ENCODE peak calls at places on chromosomes 11 and 22, in eight cellular contexts. One of them, this sample, is unnamed.

GRCh38 chr11:122491486-122491885 is 164.0 kb upstream of the UBASH3B start:
- DNase-seq in choroid plexus epithelial cell: peak
- DNase-seq in K562: no peak
- DNase-seq in psoas muscle: no peak
- DNase-seq in upper lobe of right lung: no peak
- DNase-seq in pancreas: no peak
- DNase-seq in GM12878: no peak
- DNase-seq in tibial artery: no peak
- DNase-seq in this sample: no peak

GRCh38 chr11:108224366-108224765 is 1.5 kb downstream of the ATM start:
- DNase-seq in choroid plexus epithelial cell: no peak
- DNase-seq in GM12878: no peak
- DNase-seq in upper lobe of right lung: no peak
- DNase-seq in psoas muscle: no peak
- DNase-seq in tibial artery: no peak
- DNase-seq in pancreas: no peak
- DNase-seq in K562: no peak
- DNase-seq in this sample: no peak

GRCh38 chr11:26231252-26231661 is 100.7 kb upstream of the ANO3 start:
- DNase-seq in tibial artery: no peak
- DNase-seq in GM12878: no peak
- DNase-seq in choroid plexus epithelial cell: peak
- DNase-seq in K562: no peak
- DNase-seq in psoas muscle: no peak
- DNase-seq in pancreas: no peak
- DNase-seq in upper lobe of right lung: no peak
- DNase-seq in this sample: no peak

GRCh38 chr11:125442946-125443345 is 53.1 kb downstream of the FEZ1 start:
- DNase-seq in tibial artery: peak
- DNase-seq in upper lobe of right lung: no peak
- DNase-seq in pancreas: no peak
- DNase-seq in psoas muscle: no peak
- DNase-seq in GM12878: no peak
- DNase-seq in choroid plexus epithelial cell: no peak
- DNase-seq in K562: no peak
- DNase-seq in this sample: no peak

GRCh38 chr11:221998-222789 is 13.9 kb downstream of the SIRT3 start:
- DNase-seq in psoas muscle: no peak
- DNase-seq in pancreas: no peak
- DNase-seq in upper lobe of right lung: no peak
- DNase-seq in tibial artery: peak
- DNase-seq in GM12878: no peak
- DNase-seq in K562: no peak
- DNase-seq in choroid plexus epithelial cell: no peak
- DNase-seq in this sample: peak

GRCh38 chr22:41410311-41410751 is 28.6 kb downstream of the TEF start:
- DNase-seq in choroid plexus epithelial cell: no peak
- DNase-seq in psoas muscle: peak
- DNase-seq in tibial artery: peak
- DNase-seq in GM12878: no peak
- DNase-seq in pancreas: peak
- DNase-seq in K562: no peak
- DNase-seq in upper lobe of right lung: peak
- DNase-seq in this sample: no peak

GRCh38 chr11:134037093-134037908 is 31.6 kb upstream of the JAM3 start:
- DNase-seq in psoas muscle: peak
- DNase-seq in choroid plexus epithelial cell: peak
- DNase-seq in K562: peak
- DNase-seq in pancreas: peak
- DNase-seq in tibial artery: peak
- DNase-seq in upper lobe of right lung: peak
- DNase-seq in GM12878: peak
- DNase-seq in this sample: peak

GRCh38 chr11:7348432-7349298 is 97.0 kb downstream of the SYT9 start:
- DNase-seq in GM12878: no peak
- DNase-seq in pancreas: no peak
- DNase-seq in tibial artery: no peak
- DNase-seq in psoas muscle: no peak
- DNase-seq in upper lobe of right lung: no peak
- DNase-seq in K562: no peak
- DNase-seq in choroid plexus epithelial cell: peak
- DNase-seq in this sample: no peak

GRCh38 chr22:19892249-19892879 is 37.7 kb upstream of the GNB1L start:
- DNase-seq in psoas muscle: no peak
- DNase-seq in pancreas: no peak
- DNase-seq in K562: peak
- DNase-seq in choroid plexus epithelial cell: peak
- DNase-seq in tibial artery: no peak
- DNase-seq in GM12878: no peak
- DNase-seq in upper lobe of right lung: no peak
- DNase-seq in this sample: no peak

GRCh38 chr22:35450824-35451541 is 51.0 kb downstream of the MCM5 start:
- DNase-seq in pancreas: no peak
- DNase-seq in psoas muscle: no peak
- DNase-seq in GM12878: no peak
- DNase-seq in choroid plexus epithelial cell: no peak
- DNase-seq in K562: no peak
- DNase-seq in upper lobe of right lung: no peak
- DNase-seq in tibial artery: no peak
- DNase-seq in this sample: no peak

GRCh38 chr11:39651857-39652461 is 1807.5 kb downstream of the LRRC4C start:
- DNase-seq in choroid plexus epithelial cell: no peak
- DNase-seq in psoas muscle: no peak
- DNase-seq in GM12878: no peak
- DNase-seq in upper lobe of right lung: no peak
- DNase-seq in pancreas: no peak
- DNase-seq in K562: no peak
- DNase-seq in tibial artery: no peak
- DNase-seq in this sample: no peak

GRCh38 chr11:25065711-25066110 is 568.9 kb downstream of the LUZP2 start:
- DNase-seq in GM12878: no peak
- DNase-seq in K562: no peak
- DNase-seq in upper lobe of right lung: no peak
- DNase-seq in choroid plexus epithelial cell: peak
- DNase-seq in psoas muscle: no peak
- DNase-seq in pancreas: no peak
- DNase-seq in tibial artery: no peak
- DNase-seq in this sample: no peak

GRCh38 chr11:113895367-113896155 is 9.0 kb upstream of the HTR3B start:
- DNase-seq in K562: no peak
- DNase-seq in upper lobe of right lung: no peak
- DNase-seq in choroid plexus epithelial cell: peak
- DNase-seq in psoas muscle: no peak
- DNase-seq in tibial artery: no peak
- DNase-seq in pancreas: no peak
- DNase-seq in GM12878: no peak
- DNase-seq in this sample: no peak

GRCh38 chr11:13702071-13702470 is 33.6 kb downstream of the FAR1 start:
- DNase-seq in choroid plexus epithelial cell: no peak
- DNase-seq in pancreas: no peak
- DNase-seq in tibial artery: no peak
- DNase-seq in psoas muscle: no peak
- DNase-seq in upper lobe of right lung: no peak
- DNase-seq in K562: no peak
- DNase-seq in GM12878: no peak
- DNase-seq in this sample: no peak

GRCh38 chr11:358129-358805 is 11.0 kb upstream of the B4GALNT4 start:
- DNase-seq in pancreas: no peak
- DNase-seq in K562: peak
- DNase-seq in choroid plexus epithelial cell: no peak
- DNase-seq in tibial artery: peak
- DNase-seq in psoas muscle: no peak
- DNase-seq in GM12878: no peak
- DNase-seq in upper lobe of right lung: peak
- DNase-seq in this sample: no peak

GRCh38 chr11:133924661-133925060 is 32.1 kb downstream of the IGSF9B start:
- DNase-seq in K562: no peak
- DNase-seq in pancreas: no peak
- DNase-seq in tibial artery: no peak
- DNase-seq in choroid plexus epithelial cell: no peak
- DNase-seq in upper lobe of right lung: no peak
- DNase-seq in psoas muscle: no peak
- DNase-seq in GM12878: no peak
- DNase-seq in this sample: no peak

GRCh38 chr11:46386674-46387073 is 4.9 kb downstream of the CHRM4 start:
- DNase-seq in choroid plexus epithelial cell: no peak
- DNase-seq in GM12878: no peak
- DNase-seq in pancreas: peak
- DNase-seq in tibial artery: no peak
- DNase-seq in psoas muscle: no peak
- DNase-seq in K562: no peak
- DNase-seq in upper lobe of right lung: no peak
- DNase-seq in this sample: no peak

GRCh38 chr11:123429851-123430735 is at the start of gene GRAMD1B:
- DNase-seq in upper lobe of right lung: peak
- DNase-seq in choroid plexus epithelial cell: peak
- DNase-seq in tibial artery: no peak
- DNase-seq in pancreas: no peak
- DNase-seq in K562: no peak
- DNase-seq in GM12878: no peak
- DNase-seq in psoas muscle: peak
- DNase-seq in this sample: no peak

DNA sequence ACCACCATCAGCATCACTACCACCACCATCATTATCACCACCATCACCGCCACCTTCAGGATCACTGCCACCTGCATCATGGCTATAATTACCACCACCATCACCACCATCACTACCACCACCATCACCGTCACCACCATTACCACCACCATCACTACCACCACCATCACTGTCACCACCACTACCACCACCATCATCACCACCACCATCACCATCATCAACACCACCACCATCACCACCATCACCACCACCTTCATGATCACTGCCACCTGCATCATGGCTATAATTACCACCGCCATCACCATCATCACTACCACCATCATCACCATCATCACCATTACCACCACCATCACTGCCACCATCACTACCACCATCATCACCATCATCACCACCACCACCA is 23.5 kb downstream of the CACNG2 start:
- DNase-seq in upper lobe of right lung: no peak
- DNase-seq in GM12878: no peak
- DNase-seq in pancreas: no peak
- DNase-seq in choroid plexus epithelial cell: no peak
- DNase-seq in psoas muscle: no peak
- DNase-seq in K562: no peak
- DNase-seq in tibial artery: no peak
- DNase-seq in this sample: no peak
- TF ChIP-seq CTCF in upper lobe of right lung: no peak
- TF ChIP-seq CTCF in GM12878: no peak
- TF ChIP-seq CTCF in pancreas: no peak
- TF ChIP-seq CTCF in choroid plexus epithelial cell: no peak
- TF ChIP-seq CTCF in psoas muscle: no peak
- TF ChIP-seq CTCF in K562: no peak
- TF ChIP-seq CTCF in tibial artery: no peak
- TF ChIP-seq CTCF in this sample: no peak

DNA sequence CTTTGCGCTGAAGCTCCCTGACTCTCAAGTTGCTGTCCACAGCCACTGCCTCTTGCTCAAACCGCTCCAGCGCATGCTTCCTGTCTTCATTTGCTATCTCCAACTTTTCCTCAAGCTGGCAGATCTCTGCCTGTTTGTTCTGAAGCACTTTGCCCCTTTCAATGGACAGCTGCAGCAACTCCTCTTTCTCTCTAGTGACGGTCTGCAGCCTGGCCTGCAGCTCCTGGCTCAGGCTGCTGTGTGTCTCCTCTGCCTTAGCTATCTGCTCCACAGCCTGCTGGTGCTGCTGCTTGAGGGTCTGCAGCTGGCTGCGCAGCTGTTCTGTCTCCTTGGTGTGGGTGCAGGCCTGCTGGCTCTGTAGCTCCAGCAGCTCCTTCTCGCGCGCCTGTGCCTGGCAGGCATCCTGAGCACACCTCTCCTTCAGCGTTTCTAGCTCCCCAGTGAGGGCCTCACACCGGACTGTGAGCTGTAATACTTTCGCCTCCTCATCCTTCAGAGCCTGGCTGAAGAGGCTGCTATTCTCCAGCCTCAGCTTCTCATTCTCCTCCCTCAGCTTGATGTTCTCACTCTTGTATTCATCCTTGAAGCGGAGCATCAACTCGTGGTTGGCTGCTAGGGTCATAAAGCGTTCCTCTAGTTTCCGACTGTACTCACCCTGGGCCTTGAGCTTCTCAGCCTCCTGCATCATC is 720 bp downstream of the CCDC89 start:
- DNase-seq in K562: no peak
- DNase-seq in upper lobe of right lung: peak
- DNase-seq in choroid plexus epithelial cell: no peak
- DNase-seq in psoas muscle: no peak
- DNase-seq in pancreas: no peak
- DNase-seq in GM12878: no peak
- DNase-seq in tibial artery: no peak
- DNase-seq in this sample: peak
- TF ChIP-seq CTCF in K562: no peak
- TF ChIP-seq CTCF in upper lobe of right lung: no peak
- TF ChIP-seq CTCF in choroid plexus epithelial cell: no peak
- TF ChIP-seq CTCF in psoas muscle: no peak
- TF ChIP-seq CTCF in pancreas: no peak
- TF ChIP-seq CTCF in GM12878: no peak
- TF ChIP-seq CTCF in tibial artery: no peak
- TF ChIP-seq CTCF in this sample: no peak

DNA sequence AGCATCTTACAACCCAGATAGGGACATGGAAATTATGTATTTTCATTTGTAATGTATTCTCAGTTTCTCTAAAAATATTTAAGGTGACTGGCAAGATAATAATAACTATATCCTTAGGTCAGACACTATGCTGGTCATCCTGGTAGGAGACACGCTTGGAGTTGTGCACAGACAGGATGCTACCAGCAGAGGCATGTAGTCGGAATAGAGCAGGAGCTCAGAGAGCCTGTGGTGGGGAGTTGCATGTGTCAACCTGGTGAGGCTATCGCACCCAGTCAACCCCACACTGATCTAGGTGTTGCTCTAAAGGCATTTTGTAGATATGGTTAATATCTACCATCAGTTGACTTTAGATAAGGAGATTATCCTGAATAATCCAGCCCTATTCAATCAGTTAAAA is 318.5 kb downstream of the MIAT start:
- DNase-seq in pancreas: no peak
- DNase-seq in choroid plexus epithelial cell: no peak
- DNase-seq in tibial artery: no peak
- DNase-seq in upper lobe of right lung: no peak
- DNase-seq in K562: no peak
- DNase-seq in psoas muscle: no peak
- DNase-seq in GM12878: no peak
- DNase-seq in this sample: no peak
- TF ChIP-seq CTCF in pancreas: no peak
- TF ChIP-seq CTCF in choroid plexus epithelial cell: no peak
- TF ChIP-seq CTCF in tibial artery: no peak
- TF ChIP-seq CTCF in upper lobe of right lung: no peak
- TF ChIP-seq CTCF in K562: no peak
- TF ChIP-seq CTCF in psoas muscle: no peak
- TF ChIP-seq CTCF in GM12878: no peak
- TF ChIP-seq CTCF in this sample: no peak

DNA sequence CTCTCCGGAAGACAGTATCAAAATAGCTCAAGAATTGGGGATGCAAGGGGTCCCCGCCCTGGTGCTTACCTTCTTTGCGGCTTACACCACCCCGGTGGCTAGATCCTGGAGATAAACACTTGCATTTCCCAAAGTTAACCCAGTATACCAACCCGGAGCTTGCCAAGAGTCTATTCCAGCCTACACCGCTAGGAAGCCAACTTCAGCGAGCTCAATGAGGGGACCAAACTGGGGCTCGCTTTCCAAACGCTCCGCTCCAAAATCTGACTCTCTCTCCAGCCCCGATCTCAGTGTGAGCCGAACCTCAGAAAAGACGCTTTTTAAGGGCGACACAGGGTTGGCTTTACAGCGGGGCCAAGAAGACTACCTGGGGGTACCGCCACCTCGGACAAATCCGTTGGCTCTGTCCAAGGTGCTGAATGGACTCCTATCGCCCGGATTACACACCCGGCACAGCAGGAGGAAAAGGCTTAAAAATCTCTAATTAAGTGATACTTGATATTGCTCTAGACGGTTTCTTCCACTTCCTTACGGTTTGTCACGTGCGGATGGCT is 20.1 kb upstream of the BDNF start:
- DNase-seq in GM12878: no peak
- DNase-seq in psoas muscle: no peak
- DNase-seq in upper lobe of right lung: no peak
- DNase-seq in tibial artery: no peak
- DNase-seq in choroid plexus epithelial cell: peak
- DNase-seq in pancreas: peak
- DNase-seq in K562: peak
- DNase-seq in this sample: no peak
- TF ChIP-seq CTCF in GM12878: no peak
- TF ChIP-seq CTCF in psoas muscle: no peak
- TF ChIP-seq CTCF in upper lobe of right lung: no peak
- TF ChIP-seq CTCF in tibial artery: no peak
- TF ChIP-seq CTCF in choroid plexus epithelial cell: peak
- TF ChIP-seq CTCF in pancreas: no peak
- TF ChIP-seq CTCF in K562: peak
- TF ChIP-seq CTCF in this sample: no peak

This sample was measured in dorsolateral prefrontal cortex.